ENCODE peak calls at places on chromosome 1, in four cellular contexts. C, T, E and J are unnamed samples.

GRCh38 chr1:224447251-224447650 is 12.7 kb upstream of the WDR26 start:
- DNase-seq in C (no peak), T (no peak), E (no peak), J (no peak)

GRCh38 chr1:205216588-205216987 is 5.1 kb upstream of the DSTYK start:
- DNase-seq in C (no peak), T (no peak), E (no peak), J (no peak)

GRCh38 chr1:162908780-162909179 is 47.8 kb upstream of the CCDC190 start:
- DNase-seq in C (no peak), T (no peak), E (no peak), J (no peak)

GRCh38 chr1:85448358-85448757 is 16.6 kb downstream of the DDAH1 start:
- DNase-seq in C (no peak), T (no peak), E (no peak), J (no peak)

GRCh38 chr1:205285391-205286101 is 36.0 kb downstream of the NUAK2 start:
- DNase-seq in C (no peak), T (no peak), E (no peak), J (peak)

GRCh38 chr1:178189814-178190213 is 95.9 kb downstream of the RASAL2 start:
- DNase-seq in C (peak), T (peak), E (peak), J (peak)

GRCh38 chr1:178048883-178049282 is 45.0 kb upstream of the RASAL2 start:
- DNase-seq in C (no peak), T (no peak), E (no peak), J (no peak)

GRCh38 chr1:34060901-34061415 is 104.1 kb downstream of the CSMD2 start:
- DNase-seq in C (no peak), T (no peak), E (no peak), J (no peak)

GRCh38 chr1:239354211-239354610 is 32.2 kb upstream of the CHRM3 start:
- DNase-seq in C (no peak), T (no peak), E (no peak), J (no peak)

DNA sequence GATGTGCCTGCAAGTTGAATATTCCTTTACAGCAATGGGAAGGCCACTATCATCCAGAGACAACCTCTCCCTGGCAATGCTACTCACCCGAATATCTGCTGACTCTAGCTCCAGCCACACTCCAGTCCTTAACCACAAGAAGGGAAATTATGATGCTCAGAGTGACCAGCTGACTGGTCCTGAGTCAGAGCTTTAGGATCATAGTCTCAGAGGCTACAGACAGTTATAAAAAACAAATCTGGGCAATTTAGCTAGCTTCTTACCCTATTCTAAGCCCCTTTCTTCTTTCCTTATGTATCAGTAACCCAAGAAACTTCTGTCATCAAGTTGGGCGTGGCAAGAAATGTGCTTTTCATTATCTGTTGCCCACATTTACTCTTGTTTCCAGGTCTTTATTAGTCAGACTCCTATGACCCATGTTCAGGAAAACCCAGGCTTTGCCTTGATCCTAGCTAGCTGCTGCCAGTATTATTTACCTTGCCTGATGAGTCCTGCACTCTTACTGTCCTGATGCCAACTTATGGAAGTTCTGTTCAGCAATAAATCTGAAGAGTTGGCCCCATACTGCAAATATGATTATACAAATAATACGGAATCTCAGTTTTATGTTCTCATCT is 207.0 kb downstream of the TTLL7 start:
- DNase-seq in C (no peak), T (no peak), E (no peak), J (no peak)
- TF ChIP-seq TCF7 in C (no peak), T (no peak), E (no peak), J (no peak)

GRCh38 chr1:61120998-61121397 is 38.6 kb downstream of the NFIA start:
- DNase-seq in C (no peak), T (no peak), E (peak), J (no peak)
- TF ChIP-seq TCF7 in C (no peak), T (no peak), E (peak), J (no peak)

GRCh38 chr1:68811806-68812205 is 314.9 kb upstream of the DEPDC1 start:
- DNase-seq in C (no peak), T (no peak), E (no peak), J (no peak)
- TF ChIP-seq TCF7 in C (no peak), T (no peak), E (no peak), J (no peak)

DNA sequence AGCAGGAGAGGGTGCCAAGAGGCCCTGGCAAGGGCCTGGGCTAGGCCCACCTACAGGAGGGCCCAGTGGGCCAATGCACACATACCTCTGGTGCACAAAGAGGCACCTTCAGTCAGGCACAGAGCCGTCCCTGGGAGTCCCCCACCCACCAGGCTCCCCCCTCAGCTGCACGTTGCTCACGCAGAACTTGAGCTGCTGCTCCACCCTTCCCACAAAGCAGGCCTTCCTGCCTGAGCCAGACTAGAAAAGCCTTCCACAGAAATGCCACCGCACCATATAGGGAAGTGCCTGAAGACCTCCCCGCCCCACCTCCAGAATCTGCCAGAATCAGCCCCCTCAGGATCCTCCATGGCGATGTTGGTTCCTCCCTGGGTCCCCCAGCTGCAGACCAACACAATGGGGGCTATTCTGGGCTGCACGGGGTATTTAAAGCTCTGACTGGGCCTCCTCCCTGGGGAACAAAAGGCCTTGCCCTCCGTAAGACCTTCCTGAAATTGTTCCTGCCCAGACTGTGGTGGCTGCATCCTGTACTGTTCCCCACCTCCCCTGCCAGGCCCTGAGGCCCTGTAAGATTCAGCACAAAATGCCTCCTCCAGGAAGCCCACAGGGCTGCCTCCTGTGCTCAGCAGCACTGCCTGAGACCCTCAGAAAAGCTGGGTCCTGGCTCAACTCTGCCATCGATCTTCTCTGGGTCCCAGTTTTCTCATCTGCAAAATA is 27.2 kb downstream of the HSPG2 start:
- DNase-seq in C (peak), T (peak), E (no peak), J (peak)
- TF ChIP-seq TCF7 in C (no peak), T (no peak), E (no peak), J (no peak)

GRCh38 chr1:30133414-30134055 is 589.9 kb downstream of the MATN1 start:
- DNase-seq in C (no peak), T (no peak), E (no peak), J (no peak)
- TF ChIP-seq TCF7 in C (no peak), T (no peak), E (no peak), J (no peak)

DNA sequence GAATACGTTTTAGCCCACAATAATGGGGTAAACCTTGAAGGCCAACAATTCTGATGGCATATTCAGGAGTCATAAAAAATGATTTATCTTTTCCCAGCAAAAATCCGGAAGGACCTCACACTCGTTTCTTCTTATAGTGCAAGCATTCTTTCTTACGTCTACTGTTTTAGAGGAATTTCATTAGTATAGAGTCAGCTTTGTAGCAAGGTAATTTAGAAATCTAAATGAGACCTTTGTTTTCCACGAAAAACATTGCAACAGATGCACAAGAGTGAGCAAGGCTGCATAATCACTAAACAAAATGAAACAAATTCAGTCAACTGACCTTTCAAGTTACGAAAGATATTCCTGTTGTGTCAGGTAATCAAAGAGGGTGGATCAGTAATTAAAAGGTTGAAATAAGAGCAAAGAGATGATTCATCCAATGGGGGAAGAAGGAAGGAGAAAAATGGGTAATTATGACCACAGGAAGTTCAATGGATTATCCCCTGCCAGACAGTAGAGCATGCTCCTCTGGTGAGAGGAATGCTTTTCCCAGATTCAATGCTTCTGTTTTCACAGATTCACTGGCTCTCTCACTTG is 558 bp upstream of the CSDE1 start:
- DNase-seq in C (no peak), T (no peak), E (peak), J (no peak)
- TF ChIP-seq TCF7 in C (no peak), T (no peak), E (no peak), J (no peak)

GRCh38 chr1:42975561-42976225 is 17.0 kb upstream of the SLC2A1 start:
- DNase-seq in C (no peak), T (no peak), E (no peak), J (no peak)

GRCh38 chr1:42973799-42974198 is 15.1 kb upstream of the SLC2A1 start:
- DNase-seq in C (no peak), T (no peak), E (no peak), J (no peak)

GRCh38 chr1:42971848-42972291 is 13.2 kb upstream of the SLC2A1 start:
- DNase-seq in C (no peak), T (no peak), E (no peak), J (no peak)

GRCh38 chr1:42975038-42975437 is 16.4 kb upstream of the SLC2A1 start:
- DNase-seq in C (no peak), T (no peak), E (no peak), J (no peak)

DNA sequence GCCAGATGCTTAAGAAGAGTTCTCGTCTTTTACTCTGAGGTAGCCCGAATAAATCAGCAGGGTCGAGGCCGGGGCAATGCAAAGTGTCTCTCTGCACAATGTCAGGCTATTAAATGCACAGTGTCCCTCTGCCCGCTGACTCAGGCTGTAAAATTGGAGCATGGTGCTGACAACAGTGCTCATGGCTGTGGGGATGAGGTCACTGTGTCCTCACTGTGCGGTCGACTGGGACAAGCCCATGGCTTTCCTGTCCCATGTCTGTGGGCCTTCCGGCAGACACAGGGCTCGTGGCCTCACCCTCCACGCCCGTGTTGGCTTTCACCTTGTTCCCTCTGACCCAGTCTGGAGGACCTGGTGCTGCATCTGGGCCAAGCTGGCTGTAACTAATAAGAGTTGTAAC is 14.6 kb upstream of the SLC2A1 start:
- DNase-seq in C (no peak), T (no peak), E (no peak), J (no peak)
- TF ChIP-seq TCF7 in C (no peak), T (no peak), E (no peak), J (no peak)

DNA sequence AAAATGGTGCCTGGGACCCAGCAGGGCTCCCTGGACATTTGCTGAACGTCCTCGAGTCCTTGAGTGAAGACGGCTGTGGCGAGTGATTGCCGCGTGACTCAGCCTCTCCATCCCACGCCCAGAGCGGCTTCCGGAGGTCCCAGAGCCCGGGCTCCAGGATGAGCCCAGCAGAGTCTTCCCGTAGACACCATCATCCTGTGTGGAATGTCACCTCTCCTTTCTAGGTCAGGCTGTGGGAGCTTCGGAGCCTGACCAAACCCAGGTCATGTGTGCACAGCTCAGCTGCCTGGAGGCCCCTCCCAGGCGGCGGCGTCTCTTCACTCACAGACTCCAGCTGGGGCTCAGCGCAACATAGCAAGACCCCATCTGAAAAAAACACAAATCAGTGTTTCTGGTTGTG is 38.2 kb downstream of the PRKCZ start:
- DNase-seq in C (no peak), T (no peak), E (no peak), J (no peak)
- TF ChIP-seq TCF7 in C (no peak), T (no peak), E (no peak), J (no peak)